ENCODE peak calls at places on chromosomes 1 and 21, in eight cellular contexts. One of them, this sample, is unnamed.

GRCh38 chr1:168386949-168387586 is 106.4 kb downstream of the TBX19 start:
- DNase-seq in GM06990: peak; percentile 64
- DNase-seq in choroid plexus epithelial cell: peak; percentile 5
- DNase-seq in Peyer's patch: no peak
- DNase-seq in fibroblast of lung: peak; percentile 61
- DNase-seq in AG04449: no peak
- DNase-seq in transverse colon: peak; percentile 55
- DNase-seq in BE2C: peak; percentile 63
- DNase-seq in this sample: no peak

GRCh38 chr21:16590658-16591057 is 860.9 kb downstream of the USP25 start:
- DNase-seq in GM06990: no peak
- DNase-seq in choroid plexus epithelial cell: no peak
- DNase-seq in Peyer's patch: no peak
- DNase-seq in fibroblast of lung: no peak
- DNase-seq in AG04449: no peak
- DNase-seq in transverse colon: no peak
- DNase-seq in BE2C: no peak
- DNase-seq in this sample: no peak

GRCh38 chr1:116168277-116169032 is 57.3 kb downstream of the MAB21L3 start:
- DNase-seq in GM06990: peak; percentile 73
- DNase-seq in choroid plexus epithelial cell: peak; percentile 68
- DNase-seq in Peyer's patch: peak; percentile 94
- DNase-seq in fibroblast of lung: peak; percentile 36
- DNase-seq in AG04449: no peak
- DNase-seq in transverse colon: peak; percentile 92
- DNase-seq in BE2C: no peak
- DNase-seq in this sample: no peak

GRCh38 chr1:56817716-56818463 is 1.3 kb downstream of the FYB2 start:
- DNase-seq in GM06990: no peak
- DNase-seq in choroid plexus epithelial cell: no peak
- DNase-seq in Peyer's patch: no peak
- DNase-seq in fibroblast of lung: peak; percentile 28
- DNase-seq in AG04449: no peak
- DNase-seq in transverse colon: no peak
- DNase-seq in BE2C: no peak
- DNase-seq in this sample: no peak

GRCh38 chr21:41576010-41576615 is 68.2 kb upstream of the TMPRSS2 start:
- DNase-seq in GM06990: no peak
- DNase-seq in choroid plexus epithelial cell: no peak
- DNase-seq in Peyer's patch: no peak
- DNase-seq in fibroblast of lung: no peak
- DNase-seq in AG04449: no peak
- DNase-seq in transverse colon: no peak
- DNase-seq in BE2C: no peak
- DNase-seq in this sample: no peak

GRCh38 chr1:221035680-221036153 is 156.5 kb downstream of the HLX start:
- DNase-seq in GM06990: no peak
- DNase-seq in choroid plexus epithelial cell: peak; percentile 9
- DNase-seq in Peyer's patch: no peak
- DNase-seq in fibroblast of lung: peak; percentile 70
- DNase-seq in AG04449: no peak
- DNase-seq in transverse colon: no peak
- DNase-seq in BE2C: peak; percentile 39
- DNase-seq in this sample: no peak

GRCh38 chr1:7379445-7379971 is 391.6 kb upstream of the VAMP3 start:
- DNase-seq in GM06990: no peak
- DNase-seq in choroid plexus epithelial cell: peak; percentile 66
- DNase-seq in Peyer's patch: no peak
- DNase-seq in fibroblast of lung: peak; percentile 86
- DNase-seq in AG04449: peak; percentile 12
- DNase-seq in transverse colon: no peak
- DNase-seq in BE2C: peak; percentile 17
- DNase-seq in this sample: no peak

GRCh38 chr1:201655243-201655642 is 116.3 kb downstream of the NAV1 start:
- DNase-seq in GM06990: no peak
- DNase-seq in choroid plexus epithelial cell: peak; percentile 50
- DNase-seq in Peyer's patch: no peak
- DNase-seq in fibroblast of lung: peak; percentile 83
- DNase-seq in AG04449: no peak
- DNase-seq in transverse colon: no peak
- DNase-seq in BE2C: peak; percentile 88
- DNase-seq in this sample: no peak

GRCh38 chr21:27476696-27477095 is 509.8 kb upstream of the ADAMTS5 start:
- DNase-seq in GM06990: no peak
- DNase-seq in choroid plexus epithelial cell: peak; percentile 79
- DNase-seq in Peyer's patch: no peak
- DNase-seq in fibroblast of lung: peak; percentile 11
- DNase-seq in AG04449: peak; percentile 19
- DNase-seq in transverse colon: no peak
- DNase-seq in BE2C: no peak
- DNase-seq in this sample: no peak

GRCh38 chr1:241423541-241424479 is 66.8 kb upstream of the RGS7 start:
- DNase-seq in GM06990: peak; percentile 32
- DNase-seq in choroid plexus epithelial cell: peak; percentile 12
- DNase-seq in Peyer's patch: peak; percentile 51
- DNase-seq in fibroblast of lung: peak; percentile 37
- DNase-seq in AG04449: no peak
- DNase-seq in transverse colon: no peak
- DNase-seq in BE2C: peak; percentile 40
- DNase-seq in this sample: no peak

GRCh38 chr1:168498159-168498609 is 45.6 kb downstream of the XCL2 start:
- DNase-seq in GM06990: no peak
- DNase-seq in choroid plexus epithelial cell: peak; percentile 45
- DNase-seq in Peyer's patch: no peak
- DNase-seq in fibroblast of lung: peak; percentile 65
- DNase-seq in AG04449: no peak
- DNase-seq in transverse colon: no peak
- DNase-seq in BE2C: no peak
- DNase-seq in this sample: no peak

GRCh38 chr1:116357487-116357886 is 15.6 kb upstream of the ATP1A1 start:
- DNase-seq in GM06990: no peak
- DNase-seq in choroid plexus epithelial cell: no peak
- DNase-seq in Peyer's patch: no peak
- DNase-seq in fibroblast of lung: no peak
- DNase-seq in AG04449: no peak
- DNase-seq in transverse colon: no peak
- DNase-seq in BE2C: no peak
- DNase-seq in this sample: no peak

GRCh38 chr1:54517536-54517935 is 30.5 kb upstream of the ACOT11 start:
- DNase-seq in GM06990: no peak
- DNase-seq in choroid plexus epithelial cell: no peak
- DNase-seq in Peyer's patch: no peak
- DNase-seq in fibroblast of lung: no peak
- DNase-seq in AG04449: no peak
- DNase-seq in transverse colon: no peak
- DNase-seq in BE2C: no peak
- DNase-seq in this sample: no peak

GRCh38 chr1:93715529-93716126 is 34.0 kb upstream of the BCAR3 start:
- DNase-seq in GM06990: peak; percentile 69
- DNase-seq in choroid plexus epithelial cell: no peak
- DNase-seq in Peyer's patch: no peak
- DNase-seq in fibroblast of lung: peak; percentile 83
- DNase-seq in AG04449: peak; percentile 5
- DNase-seq in transverse colon: no peak
- DNase-seq in BE2C: no peak
- DNase-seq in this sample: no peak

GRCh38 chr1:218679391-218679790 is 334.3 kb downstream of the TGFB2 start:
- DNase-seq in GM06990: no peak
- DNase-seq in choroid plexus epithelial cell: no peak
- DNase-seq in Peyer's patch: no peak
- DNase-seq in fibroblast of lung: peak; percentile 60
- DNase-seq in AG04449: no peak
- DNase-seq in transverse colon: no peak
- DNase-seq in BE2C: no peak
- DNase-seq in this sample: no peak

GRCh38 chr1:231079166-231079565 is 39.1 kb upstream of the FAM89A start:
- DNase-seq in GM06990: no peak
- DNase-seq in choroid plexus epithelial cell: no peak
- DNase-seq in Peyer's patch: no peak
- DNase-seq in fibroblast of lung: no peak
- DNase-seq in AG04449: no peak
- DNase-seq in transverse colon: no peak
- DNase-seq in BE2C: no peak
- DNase-seq in this sample: no peak

GRCh38 chr1:53371851-53372250 is 44.0 kb upstream of the LRP8 start:
- DNase-seq in GM06990: no peak
- DNase-seq in choroid plexus epithelial cell: no peak
- DNase-seq in Peyer's patch: peak; percentile 9
- DNase-seq in fibroblast of lung: no peak
- DNase-seq in AG04449: no peak
- DNase-seq in transverse colon: no peak
- DNase-seq in BE2C: no peak
- DNase-seq in this sample: no peak

GRCh38 chr1:154745286-154745731 is 124.8 kb downstream of the KCNN3 start:
- DNase-seq in GM06990: no peak
- DNase-seq in choroid plexus epithelial cell: no peak
- DNase-seq in Peyer's patch: no peak
- DNase-seq in fibroblast of lung: no peak
- DNase-seq in AG04449: no peak
- DNase-seq in transverse colon: peak; percentile 31
- DNase-seq in BE2C: no peak
- DNase-seq in this sample: no peak

DNA sequence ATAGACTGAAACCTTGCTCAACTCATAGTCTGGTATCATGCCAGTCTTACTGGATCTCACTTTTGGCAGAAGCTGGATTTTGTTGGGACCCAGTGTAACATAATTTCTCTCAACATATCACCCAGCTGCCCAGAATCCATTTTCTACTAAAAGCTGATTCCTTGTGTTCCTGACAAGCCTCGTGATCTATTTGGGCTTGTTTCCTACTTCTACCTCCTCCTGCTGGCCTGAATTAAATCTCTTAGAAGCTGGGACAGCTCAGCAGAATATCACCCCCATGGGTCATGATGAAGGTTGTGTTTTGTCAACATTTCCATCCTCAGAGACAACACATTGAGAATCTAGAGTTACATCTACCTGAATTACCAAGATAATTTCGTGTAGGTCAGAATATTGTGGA is 7.7 kb downstream of the GOLT1A start:
- DNase-seq in GM06990: no peak
- DNase-seq in choroid plexus epithelial cell: peak; percentile 45
- DNase-seq in Peyer's patch: no peak
- DNase-seq in fibroblast of lung: peak; percentile 4
- DNase-seq in AG04449: no peak
- DNase-seq in transverse colon: no peak
- DNase-seq in BE2C: no peak
- DNase-seq in this sample: no peak
- TF ChIP-seq CTCF in GM06990: no peak
- TF ChIP-seq CTCF in choroid plexus epithelial cell: peak; percentile 46
- TF ChIP-seq CTCF in Peyer's patch: no peak
- TF ChIP-seq CTCF in fibroblast of lung: peak; percentile 36
- TF ChIP-seq CTCF in AG04449: peak; percentile 13
- TF ChIP-seq CTCF in transverse colon: no peak
- TF ChIP-seq CTCF in BE2C: peak; percentile 4
- TF ChIP-seq CTCF in this sample: peak; percentile 18

GRCh38 chr1:47710075-47711071 is 272.5 kb downstream of the FOXD2 start:
- DNase-seq in GM06990: peak; percentile 67
- DNase-seq in choroid plexus epithelial cell: peak; percentile 70
- DNase-seq in Peyer's patch: peak; percentile 88
- DNase-seq in fibroblast of lung: peak; percentile 20
- DNase-seq in AG04449: no peak
- DNase-seq in transverse colon: peak; percentile 85
- DNase-seq in BE2C: peak; percentile 64
- DNase-seq in this sample: no peak
- H3K4me3 ChIP-seq in GM06990: no peak overlapping the region
- H3K4me3 ChIP-seq in choroid plexus epithelial cell: peak overlapping the region; percentile 54
- H3K4me3 ChIP-seq in Peyer's patch: peak overlapping the region; percentile 26
- H3K4me3 ChIP-seq in fibroblast of lung: no peak overlapping the region
- H3K4me3 ChIP-seq in AG04449: no peak overlapping the region
- H3K4me3 ChIP-seq in transverse colon: peak overlapping the region; percentile 16
- H3K4me3 ChIP-seq in BE2C: no peak overlapping the region
- H3K4me3 ChIP-seq in this sample: no peak overlapping the region

GRCh38 chr1:234111458-234112142 is 207.1 kb downstream of the SLC35F3 start:
- DNase-seq in GM06990: no peak
- DNase-seq in choroid plexus epithelial cell: peak; percentile 10
- DNase-seq in Peyer's patch: no peak
- DNase-seq in fibroblast of lung: peak; percentile 40
- DNase-seq in AG04449: no peak
- DNase-seq in transverse colon: no peak
- DNase-seq in BE2C: peak; percentile 49
- DNase-seq in this sample: peak; percentile 64
- TF ChIP-seq CTCF in GM06990: no peak
- TF ChIP-seq CTCF in choroid plexus epithelial cell: no peak
- TF ChIP-seq CTCF in Peyer's patch: no peak
- TF ChIP-seq CTCF in fibroblast of lung: no peak
- TF ChIP-seq CTCF in AG04449: no peak
- TF ChIP-seq CTCF in transverse colon: no peak
- TF ChIP-seq CTCF in BE2C: peak; percentile 52
- TF ChIP-seq CTCF in this sample: peak; percentile 87

DNA sequence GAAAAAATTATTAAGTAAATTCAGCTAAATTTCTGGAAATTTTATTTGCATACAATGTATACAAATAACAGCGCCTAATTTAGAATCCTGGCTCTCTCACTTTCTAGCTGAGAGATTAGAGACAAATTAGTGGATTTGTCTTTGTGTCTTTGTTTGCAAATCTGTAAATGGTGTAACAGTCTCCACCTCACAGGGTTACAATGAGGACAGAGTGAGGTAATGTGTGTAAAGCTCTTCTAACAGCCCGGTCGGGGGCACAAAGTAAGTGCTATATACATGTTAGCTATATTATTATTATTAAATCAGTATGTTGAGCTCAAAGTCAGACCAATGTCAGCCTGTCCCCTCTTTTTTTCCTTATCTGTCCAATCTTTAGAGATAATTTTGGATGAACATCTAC is 5.0 kb upstream of the ADAMTSL4 start:
- DNase-seq in GM06990: no peak
- DNase-seq in choroid plexus epithelial cell: no peak
- DNase-seq in Peyer's patch: no peak
- DNase-seq in fibroblast of lung: no peak
- DNase-seq in AG04449: no peak
- DNase-seq in transverse colon: no peak
- DNase-seq in BE2C: no peak
- DNase-seq in this sample: no peak
- H3K4me3 ChIP-seq in GM06990: no peak overlapping the region
- H3K4me3 ChIP-seq in choroid plexus epithelial cell: no peak overlapping the region
- H3K4me3 ChIP-seq in Peyer's patch: no peak overlapping the region
- H3K4me3 ChIP-seq in fibroblast of lung: no peak overlapping the region
- H3K4me3 ChIP-seq in AG04449: no peak overlapping the region
- H3K4me3 ChIP-seq in transverse colon: no peak overlapping the region
- H3K4me3 ChIP-seq in BE2C: no peak overlapping the region
- H3K4me3 ChIP-seq in this sample: no peak overlapping the region

This sample was measured in LNCaP clone FGC.